ENCODE peak calls at places on chromosomes 4 and X, in four cellular contexts. One of them, this sample, is unnamed.

GRCh38 chr4:139962130-139962684 is 191.8 kb downstream of the MAML3 start:
- DNase-seq in gastrocnemius medialis: no peak
- DNase-seq in heart left ventricle: no peak
- DNase-seq in fibroblast of lung: no peak
- DNase-seq in this sample: no peak

GRCh38 chr4:970046-970745 is 3.2 kb downstream of the DGKQ start:
- DNase-seq in fibroblast of lung: no peak
- DNase-seq in gastrocnemius medialis: no peak
- DNase-seq in heart left ventricle: peak; percentile 13
- DNase-seq in this sample: peak; percentile 17

GRCh38 chrX:53266914-53267313 is 14.5 kb downstream of the IQSEC2 start:
- DNase-seq in heart left ventricle: no peak
- DNase-seq in gastrocnemius medialis: no peak
- DNase-seq in fibroblast of lung: no peak
- DNase-seq in this sample: no peak

GRCh38 chr4:147590249-147590920 is 26.8 kb upstream of the TMEM184C start:
- DNase-seq in fibroblast of lung: peak; percentile 52
- DNase-seq in heart left ventricle: peak; percentile 47
- DNase-seq in gastrocnemius medialis: no peak
- DNase-seq in this sample: peak; percentile 36

GRCh38 chrX:79466636-79467035 is 99.5 kb upstream of the ITM2A start:
- DNase-seq in heart left ventricle: no peak
- DNase-seq in gastrocnemius medialis: no peak
- DNase-seq in fibroblast of lung: no peak
- DNase-seq in this sample: no peak

GRCh38 chr4:141077611-141078225 is 55.6 kb downstream of the RNF150 start:
- DNase-seq in fibroblast of lung: no peak
- DNase-seq in heart left ventricle: peak; percentile 46
- DNase-seq in gastrocnemius medialis: no peak
- DNase-seq in this sample: no peak

GRCh38 chr4:19791422-19792113 is 460.1 kb upstream of the SLIT2 start:
- DNase-seq in gastrocnemius medialis: no peak
- DNase-seq in fibroblast of lung: no peak
- DNase-seq in heart left ventricle: no peak
- DNase-seq in this sample: no peak

GRCh38 chr4:139844057-139844456 is 178.4 kb downstream of the MGST2 start:
- DNase-seq in gastrocnemius medialis: no peak
- DNase-seq in fibroblast of lung: no peak
- DNase-seq in heart left ventricle: no peak
- DNase-seq in this sample: no peak

GRCh38 chrX:117376460-117376859 is 740.1 kb downstream of the KLHL13 start:
- DNase-seq in heart left ventricle: no peak
- DNase-seq in fibroblast of lung: no peak
- DNase-seq in gastrocnemius medialis: no peak
- DNase-seq in this sample: no peak

GRCh38 chr4:5616331-5616950 is 91.9 kb downstream of the EVC2 start:
- DNase-seq in heart left ventricle: no peak
- DNase-seq in fibroblast of lung: no peak
- DNase-seq in gastrocnemius medialis: no peak
- DNase-seq in this sample: no peak

DNA sequence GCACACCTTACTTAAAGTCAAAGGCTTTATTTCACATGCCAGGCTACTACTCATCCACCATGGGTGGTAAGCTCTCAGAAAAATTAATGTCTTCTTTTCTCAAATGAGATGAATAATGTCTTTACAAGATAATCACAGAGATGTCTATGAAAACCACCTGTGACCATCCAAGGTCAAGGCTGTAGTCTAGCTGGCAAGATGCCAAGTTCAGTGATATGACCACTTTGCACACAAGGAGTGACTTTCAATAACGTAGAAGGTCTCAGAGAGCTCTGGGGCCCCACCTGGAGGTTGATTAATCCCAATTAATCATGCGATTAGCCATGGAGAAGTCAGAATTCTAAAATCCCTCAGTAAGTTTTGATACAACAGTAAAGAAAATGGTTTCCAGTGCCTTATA is 20.5 kb downstream of the ANOS1 start:
- DNase-seq in heart left ventricle: no peak
- DNase-seq in gastrocnemius medialis: no peak
- DNase-seq in fibroblast of lung: no peak
- DNase-seq in this sample: no peak
- TF ChIP-seq CTCF in heart left ventricle: no peak
- TF ChIP-seq CTCF in gastrocnemius medialis: no peak
- TF ChIP-seq CTCF in fibroblast of lung: no peak
- TF ChIP-seq CTCF in this sample: no peak

DNA sequence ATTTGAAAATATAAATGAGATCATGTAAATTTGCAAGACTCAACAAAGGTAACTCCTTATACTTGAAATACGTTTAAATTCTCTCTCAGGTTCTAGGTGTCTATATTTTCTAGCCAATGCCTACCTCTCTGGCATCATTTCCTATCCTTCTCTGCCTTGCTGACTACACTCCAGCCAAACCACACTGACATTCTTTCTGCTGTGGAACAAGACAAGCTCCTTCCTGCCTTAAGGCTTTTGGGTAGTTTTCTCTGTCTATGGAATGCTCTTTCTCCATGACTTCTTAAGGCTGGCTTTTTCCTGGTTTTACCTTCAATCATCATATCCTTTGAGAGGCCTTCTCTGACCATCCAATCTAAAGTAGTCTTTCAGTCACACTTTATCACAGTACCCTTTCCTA is 201.0 kb downstream of the SPRY1 start:
- DNase-seq in gastrocnemius medialis: no peak
- DNase-seq in fibroblast of lung: peak; percentile 83
- DNase-seq in heart left ventricle: no peak
- DNase-seq in this sample: no peak
- TF ChIP-seq CTCF in gastrocnemius medialis: no peak
- TF ChIP-seq CTCF in fibroblast of lung: no peak
- TF ChIP-seq CTCF in heart left ventricle: no peak
- TF ChIP-seq CTCF in this sample: no peak

GRCh38 chr4:2042207-2042946 is 16.8 kb upstream of the NAT8L start:
- DNase-seq in fibroblast of lung: no peak
- DNase-seq in heart left ventricle: peak; percentile 30
- DNase-seq in gastrocnemius medialis: no peak
- DNase-seq in this sample: no peak
- TF ChIP-seq CTCF in fibroblast of lung: no peak
- TF ChIP-seq CTCF in heart left ventricle: no peak
- TF ChIP-seq CTCF in gastrocnemius medialis: no peak
- TF ChIP-seq CTCF in this sample: no peak

GRCh38 chrX:106752101-106752678 is 25.7 kb downstream of the RNF128 start:
- DNase-seq in heart left ventricle: no peak
- DNase-seq in fibroblast of lung: no peak
- DNase-seq in gastrocnemius medialis: no peak
- DNase-seq in this sample: no peak
- TF ChIP-seq CTCF in heart left ventricle: no peak
- TF ChIP-seq CTCF in fibroblast of lung: peak; percentile 26
- TF ChIP-seq CTCF in gastrocnemius medialis: no peak
- TF ChIP-seq CTCF in this sample: no peak

DNA sequence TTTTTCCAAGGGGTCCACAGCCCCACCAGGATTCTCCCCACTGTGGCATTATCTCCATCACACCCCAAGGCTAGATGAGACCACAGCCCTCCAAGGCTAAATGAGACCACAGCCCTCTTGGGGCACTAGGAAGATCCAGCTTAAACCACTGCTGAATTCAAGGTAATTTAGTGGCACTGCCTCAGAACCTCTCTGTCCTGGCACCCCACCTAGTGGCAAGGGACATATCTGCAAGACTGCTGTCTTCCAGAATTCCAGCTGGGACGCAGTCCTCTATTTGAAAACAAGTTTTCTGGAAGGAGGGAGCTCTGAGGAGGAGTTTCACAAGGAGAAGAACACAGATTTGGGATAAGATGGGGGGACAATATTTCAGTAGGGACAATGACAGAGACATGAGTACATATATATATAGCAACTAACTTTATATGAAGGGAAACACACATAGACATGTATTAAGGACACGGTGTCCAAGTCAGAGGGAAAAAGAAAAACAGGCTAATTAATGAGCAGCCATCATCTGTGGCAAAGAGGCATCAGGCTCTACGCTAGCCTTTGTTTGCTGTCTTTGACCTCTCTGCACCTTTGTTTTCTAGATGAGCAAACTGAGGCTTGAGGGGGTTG is 9.3 kb downstream of the CETN2 start:
- DNase-seq in fibroblast of lung: peak; percentile 11
- DNase-seq in heart left ventricle: no peak
- DNase-seq in gastrocnemius medialis: no peak
- DNase-seq in this sample: no peak
- TF ChIP-seq CTCF in fibroblast of lung: peak; percentile 52
- TF ChIP-seq CTCF in heart left ventricle: peak; percentile 56
- TF ChIP-seq CTCF in gastrocnemius medialis: no peak
- TF ChIP-seq CTCF in this sample: no peak

DNA sequence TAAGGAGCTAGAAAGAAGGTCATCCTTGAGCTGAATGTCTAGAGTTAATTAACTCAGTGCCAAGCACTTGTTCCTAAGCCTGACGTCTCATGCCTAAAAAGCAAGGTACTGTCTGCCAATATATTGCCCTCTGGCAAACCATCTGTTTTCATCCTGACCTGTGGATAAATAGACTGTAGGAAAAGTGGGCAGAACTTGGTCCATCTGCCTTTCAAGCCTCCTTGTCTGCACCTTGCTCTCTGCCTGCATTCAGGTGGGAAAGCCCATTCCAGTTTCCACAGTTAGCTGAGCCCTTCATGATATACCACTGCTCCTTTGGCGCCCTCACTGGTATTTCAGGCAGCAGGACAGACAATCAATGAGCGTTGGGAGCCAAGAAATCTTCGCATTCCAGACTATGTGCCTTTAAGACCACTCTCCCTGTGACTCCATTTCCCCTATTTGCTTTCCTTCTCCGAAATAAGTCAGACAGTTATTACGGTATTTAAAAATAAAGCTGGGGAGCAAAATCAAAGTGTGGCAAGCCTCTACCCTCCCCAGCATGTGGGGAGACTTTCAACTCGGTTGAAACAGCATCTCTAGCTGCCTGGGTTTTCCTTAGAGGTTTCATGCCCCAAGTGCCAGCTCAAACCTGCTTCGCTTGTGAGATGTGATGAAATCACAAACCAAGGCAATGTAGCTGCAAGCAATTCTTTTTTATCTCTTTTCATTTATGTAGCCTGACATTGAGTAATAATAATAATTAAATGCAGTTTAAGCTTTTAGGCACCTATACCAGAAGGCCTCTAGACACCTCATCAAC is 2.5 kb upstream of the CCDC149 start:
- DNase-seq in fibroblast of lung: peak; percentile 9
- DNase-seq in gastrocnemius medialis: no peak
- DNase-seq in heart left ventricle: no peak
- DNase-seq in this sample: no peak
- TF ChIP-seq CTCF in fibroblast of lung: peak; percentile 16
- TF ChIP-seq CTCF in gastrocnemius medialis: no peak
- TF ChIP-seq CTCF in heart left ventricle: no peak
- TF ChIP-seq CTCF in this sample: no peak

DNA sequence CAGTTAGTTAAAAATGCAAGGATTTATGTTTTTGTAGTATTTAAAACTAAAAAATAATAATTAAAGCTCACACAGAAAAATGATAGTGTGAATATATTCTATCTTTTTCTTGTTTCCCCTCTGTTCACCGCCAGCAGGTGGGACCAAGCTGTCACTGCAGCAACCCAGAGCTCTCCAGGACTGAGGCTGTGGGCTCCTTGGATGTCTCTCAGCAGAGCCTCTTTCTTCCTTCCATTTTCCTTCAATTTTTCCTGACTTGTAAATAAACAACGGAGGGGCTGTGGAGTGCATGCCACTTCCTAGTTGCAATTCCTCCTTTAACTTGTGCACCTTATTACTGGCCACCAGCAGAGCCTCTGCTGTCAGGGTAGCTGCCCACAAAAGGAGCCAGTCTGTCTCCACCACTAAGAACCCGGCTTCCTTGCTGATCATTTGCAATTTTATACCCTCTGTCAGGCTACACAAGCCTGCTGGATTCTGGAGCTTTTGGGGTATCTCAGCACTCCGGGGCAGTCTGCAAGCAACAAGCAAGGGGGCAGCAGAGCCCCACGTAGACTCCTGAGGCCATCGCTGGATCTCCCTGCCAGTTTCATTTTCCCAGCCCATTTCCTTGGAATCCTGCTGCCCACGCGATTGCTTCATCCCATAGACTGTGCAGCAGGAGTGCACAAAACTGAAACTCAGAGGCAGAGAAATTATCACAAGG is 1467.4 kb downstream of the C4orf33 start:
- DNase-seq in gastrocnemius medialis: no peak
- DNase-seq in fibroblast of lung: peak; percentile 66
- DNase-seq in heart left ventricle: peak; percentile 27
- DNase-seq in this sample: no peak
- TF ChIP-seq CTCF in gastrocnemius medialis: no peak
- TF ChIP-seq CTCF in fibroblast of lung: peak; percentile 76
- TF ChIP-seq CTCF in heart left ventricle: no peak
- TF ChIP-seq CTCF in this sample: no peak

GRCh38 chr4:7124643-7125442 is 57.0 kb upstream of the GRPEL1 start:
- DNase-seq in heart left ventricle: no peak
- DNase-seq in gastrocnemius medialis: peak; percentile 14
- DNase-seq in fibroblast of lung: peak; percentile 96
- DNase-seq in this sample: no peak
- TF ChIP-seq CTCF in heart left ventricle: no peak
- TF ChIP-seq CTCF in gastrocnemius medialis: no peak
- TF ChIP-seq CTCF in fibroblast of lung: no peak
- TF ChIP-seq CTCF in this sample: no peak

GRCh38 chr4:164937576-164938270 is 39.7 kb downstream of the TRIM61 start:
- DNase-seq in fibroblast of lung: no peak
- DNase-seq in gastrocnemius medialis: no peak
- DNase-seq in heart left ventricle: no peak
- DNase-seq in this sample: no peak
- TF ChIP-seq CTCF in fibroblast of lung: peak; percentile 22
- TF ChIP-seq CTCF in gastrocnemius medialis: no peak
- TF ChIP-seq CTCF in heart left ventricle: no peak
- TF ChIP-seq CTCF in this sample: no peak

GRCh38 chr4:15106417-15106816 is 104.1 kb downstream of the CPEB2 start:
- DNase-seq in heart left ventricle: no peak
- DNase-seq in fibroblast of lung: no peak
- DNase-seq in gastrocnemius medialis: no peak
- DNase-seq in this sample: no peak
- TF ChIP-seq CTCF in heart left ventricle: no peak
- TF ChIP-seq CTCF in fibroblast of lung: no peak
- TF ChIP-seq CTCF in gastrocnemius medialis: no peak
- TF ChIP-seq CTCF in this sample: no peak

This sample was measured in CD8-positive, alpha-beta T cell.